ENCODE peak calls at places on chromosomes 3 and 15, in eight cellular contexts. One of them, this sample, is unnamed.

GRCh38 chr3:141887051-141887450 is 10.6 kb downstream of the ATP1B3 start:
- DNase-seq in endodermal cell: no peak
- DNase-seq in neuronal stem cell: no peak
- DNase-seq in colonic mucosa: no peak
- DNase-seq in SK-N-SH: no peak
- DNase-seq in Karpas-422: no peak
- DNase-seq in IMR-90: no peak
- DNase-seq in neural progenitor cell: no peak
- DNase-seq in this sample: no peak

GRCh38 chr3:111392911-111393351 is 149.1 kb upstream of the CD96 start:
- DNase-seq in Karpas-422: no peak
- DNase-seq in colonic mucosa: no peak
- DNase-seq in neural progenitor cell: no peak
- DNase-seq in IMR-90: no peak
- DNase-seq in endodermal cell: no peak
- DNase-seq in SK-N-SH: no peak
- DNase-seq in neuronal stem cell: no peak
- DNase-seq in this sample: no peak

GRCh38 chr3:30428251-30428650 is 178.2 kb upstream of the TGFBR2 start:
- DNase-seq in SK-N-SH: no peak
- DNase-seq in neuronal stem cell: no peak
- DNase-seq in Karpas-422: no peak
- DNase-seq in neural progenitor cell: no peak
- DNase-seq in colonic mucosa: no peak
- DNase-seq in endodermal cell: no peak
- DNase-seq in IMR-90: peak
- DNase-seq in this sample: no peak

GRCh38 chr15:86139828-86140227 is 60.2 kb downstream of the AGBL1 start:
- DNase-seq in neuronal stem cell: no peak
- DNase-seq in neural progenitor cell: peak
- DNase-seq in Karpas-422: peak
- DNase-seq in colonic mucosa: no peak
- DNase-seq in endodermal cell: peak
- DNase-seq in IMR-90: no peak
- DNase-seq in SK-N-SH: peak
- DNase-seq in this sample: no peak

GRCh38 chr3:55477306-55478010 is 9.6 kb downstream of the WNT5A start:
- DNase-seq in IMR-90: no peak
- DNase-seq in Karpas-422: no peak
- DNase-seq in neural progenitor cell: no peak
- DNase-seq in colonic mucosa: no peak
- DNase-seq in SK-N-SH: no peak
- DNase-seq in neuronal stem cell: no peak
- DNase-seq in endodermal cell: no peak
- DNase-seq in this sample: no peak

GRCh38 chr3:71989165-71989564 is 204.2 kb upstream of the PROK2 start:
- DNase-seq in SK-N-SH: no peak
- DNase-seq in neuronal stem cell: no peak
- DNase-seq in Karpas-422: no peak
- DNase-seq in neural progenitor cell: no peak
- DNase-seq in IMR-90: peak
- DNase-seq in colonic mucosa: no peak
- DNase-seq in endodermal cell: no peak
- DNase-seq in this sample: no peak

GRCh38 chr15:81312790-81313543 is 11.0 kb downstream of the STARD5 start:
- DNase-seq in Karpas-422: no peak
- DNase-seq in SK-N-SH: no peak
- DNase-seq in neural progenitor cell: no peak
- DNase-seq in IMR-90: peak
- DNase-seq in neuronal stem cell: no peak
- DNase-seq in colonic mucosa: peak
- DNase-seq in endodermal cell: no peak
- DNase-seq in this sample: peak

GRCh38 chr3:9946112-9947024 is 5.8 kb downstream of the PRRT3 start:
- DNase-seq in Karpas-422: no peak
- DNase-seq in IMR-90: peak
- DNase-seq in endodermal cell: peak
- DNase-seq in neuronal stem cell: peak
- DNase-seq in SK-N-SH: peak
- DNase-seq in neural progenitor cell: peak
- DNase-seq in colonic mucosa: peak
- DNase-seq in this sample: no peak

GRCh38 chr3:171874251-171874679 is 31.1 kb downstream of the TMEM212 start:
- DNase-seq in colonic mucosa: no peak
- DNase-seq in endodermal cell: no peak
- DNase-seq in IMR-90: peak
- DNase-seq in neural progenitor cell: no peak
- DNase-seq in neuronal stem cell: no peak
- DNase-seq in Karpas-422: no peak
- DNase-seq in SK-N-SH: no peak
- DNase-seq in this sample: no peak

GRCh38 chr15:43279496-43279895 is 12.8 kb upstream of the TGM5 start:
- DNase-seq in neuronal stem cell: no peak
- DNase-seq in endodermal cell: no peak
- DNase-seq in SK-N-SH: no peak
- DNase-seq in Karpas-422: no peak
- DNase-seq in IMR-90: no peak
- DNase-seq in colonic mucosa: no peak
- DNase-seq in neural progenitor cell: no peak
- DNase-seq in this sample: no peak

GRCh38 chr3:98029083-98029482 is 6.0 kb downstream of the GABRR3 start:
- DNase-seq in SK-N-SH: no peak
- DNase-seq in Karpas-422: no peak
- DNase-seq in neural progenitor cell: no peak
- DNase-seq in endodermal cell: no peak
- DNase-seq in IMR-90: no peak
- DNase-seq in colonic mucosa: no peak
- DNase-seq in neuronal stem cell: no peak
- DNase-seq in this sample: no peak

GRCh38 chr15:42080585-42081462 is 13.5 kb downstream of the PLA2G4D start:
- DNase-seq in endodermal cell: peak
- DNase-seq in SK-N-SH: no peak
- DNase-seq in neuronal stem cell: no peak
- DNase-seq in IMR-90: peak
- DNase-seq in colonic mucosa: no peak
- DNase-seq in Karpas-422: no peak
- DNase-seq in neural progenitor cell: peak
- DNase-seq in this sample: no peak

GRCh38 chr3:58180940-58181587 is 29.7 kb downstream of the DNASE1L3 start:
- DNase-seq in colonic mucosa: no peak
- DNase-seq in IMR-90: no peak
- DNase-seq in endodermal cell: no peak
- DNase-seq in neural progenitor cell: no peak
- DNase-seq in neuronal stem cell: no peak
- DNase-seq in SK-N-SH: no peak
- DNase-seq in Karpas-422: no peak
- DNase-seq in this sample: no peak

GRCh38 chr3:138835177-138835757 is 539 bp upstream of the PIK3CB start:
- DNase-seq in IMR-90: no peak
- DNase-seq in SK-N-SH: no peak
- DNase-seq in neural progenitor cell: no peak
- DNase-seq in neuronal stem cell: no peak
- DNase-seq in Karpas-422: no peak
- DNase-seq in endodermal cell: no peak
- DNase-seq in colonic mucosa: peak
- DNase-seq in this sample: no peak

DNA sequence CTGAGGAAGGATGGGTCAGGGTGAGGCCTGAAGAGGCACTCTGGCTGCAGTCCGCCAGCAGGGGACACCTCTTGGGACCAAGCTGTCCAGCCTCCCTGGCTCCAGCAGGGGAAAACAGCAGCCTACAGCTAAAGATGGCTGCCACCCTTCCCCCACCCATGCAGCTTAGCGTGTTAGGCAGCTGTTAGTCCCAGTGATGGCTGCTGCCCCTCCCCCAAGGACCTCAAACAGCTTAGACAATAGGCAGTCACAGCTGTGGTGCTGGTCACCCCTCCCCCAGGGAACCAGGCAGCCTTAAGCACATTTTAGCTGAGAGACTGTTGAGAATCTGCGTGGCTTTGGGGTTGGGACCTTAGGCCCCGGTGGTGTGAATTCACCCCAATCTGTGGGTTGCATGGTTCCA is 140.4 kb upstream of the CADPS start:
- DNase-seq in SK-N-SH: no peak
- DNase-seq in neuronal stem cell: peak
- DNase-seq in colonic mucosa: no peak
- DNase-seq in neural progenitor cell: peak
- DNase-seq in endodermal cell: peak
- DNase-seq in IMR-90: no peak
- DNase-seq in Karpas-422: no peak
- DNase-seq in this sample: no peak
- H3K9ac ChIP-seq in SK-N-SH: no peak
- H3K9ac ChIP-seq in neuronal stem cell: no peak
- H3K9ac ChIP-seq in colonic mucosa: no peak
- H3K9ac ChIP-seq in neural progenitor cell: no peak
- H3K9ac ChIP-seq in endodermal cell: no peak
- H3K9ac ChIP-seq in IMR-90: no peak
- H3K9ac ChIP-seq in Karpas-422: no peak
- H3K9ac ChIP-seq in this sample: no peak

DNA sequence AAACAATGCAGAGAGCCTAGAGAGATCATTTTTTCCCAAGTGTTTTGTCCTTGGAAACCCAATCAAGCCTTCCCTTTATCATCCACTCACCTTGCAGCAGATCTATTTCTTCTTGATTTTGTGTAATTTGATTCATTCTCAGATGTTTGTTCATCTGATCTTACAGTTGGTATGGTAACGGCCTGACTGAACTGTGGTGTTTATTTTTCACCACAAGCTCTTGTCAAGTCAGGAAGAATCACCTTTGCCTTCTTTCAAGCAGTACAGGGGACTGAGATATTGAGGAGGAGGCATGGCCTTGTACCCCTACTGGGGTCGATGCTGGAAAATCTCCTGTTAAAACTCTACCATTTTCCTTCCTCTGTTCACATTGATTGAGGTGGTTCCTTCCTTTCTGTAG is 361.4 kb upstream of the CFAP20DC start:
- DNase-seq in neural progenitor cell: no peak
- DNase-seq in Karpas-422: no peak
- DNase-seq in neuronal stem cell: no peak
- DNase-seq in endodermal cell: no peak
- DNase-seq in SK-N-SH: no peak
- DNase-seq in colonic mucosa: no peak
- DNase-seq in IMR-90: no peak
- DNase-seq in this sample: no peak
- H3K9ac ChIP-seq in neural progenitor cell: no peak
- H3K9ac ChIP-seq in Karpas-422: no peak
- H3K9ac ChIP-seq in neuronal stem cell: no peak
- H3K9ac ChIP-seq in endodermal cell: no peak
- H3K9ac ChIP-seq in SK-N-SH: no peak
- H3K9ac ChIP-seq in colonic mucosa: no peak
- H3K9ac ChIP-seq in IMR-90: no peak
- H3K9ac ChIP-seq in this sample: no peak

GRCh38 chr15:83066034-83066760 is 855 bp downstream of the BTBD1 start:
- DNase-seq in neural progenitor cell: peak
- DNase-seq in IMR-90: no peak
- DNase-seq in colonic mucosa: peak
- DNase-seq in neuronal stem cell: peak
- DNase-seq in endodermal cell: peak
- DNase-seq in Karpas-422: peak
- DNase-seq in SK-N-SH: no peak
- DNase-seq in this sample: no peak

GRCh38 chr15:83063555-83063954 is 3.5 kb downstream of the BTBD1 start:
- DNase-seq in SK-N-SH: no peak
- DNase-seq in colonic mucosa: no peak
- DNase-seq in neuronal stem cell: no peak
- DNase-seq in IMR-90: no peak
- DNase-seq in neural progenitor cell: no peak
- DNase-seq in endodermal cell: no peak
- DNase-seq in Karpas-422: no peak
- DNase-seq in this sample: no peak

GRCh38 chr15:83066761-83067637 is at the start of gene BTBD1:
- DNase-seq in neuronal stem cell: peak
- DNase-seq in SK-N-SH: peak
- DNase-seq in Karpas-422: peak
- DNase-seq in IMR-90: peak
- DNase-seq in neural progenitor cell: peak
- DNase-seq in endodermal cell: peak
- DNase-seq in colonic mucosa: peak
- DNase-seq in this sample: peak

GRCh38 chr15:83064859-83065258 is 2.2 kb downstream of the BTBD1 start:
- DNase-seq in colonic mucosa: no peak
- DNase-seq in IMR-90: peak
- DNase-seq in Karpas-422: no peak
- DNase-seq in neuronal stem cell: no peak
- DNase-seq in SK-N-SH: no peak
- DNase-seq in endodermal cell: no peak
- DNase-seq in neural progenitor cell: no peak
- DNase-seq in this sample: no peak

DNA sequence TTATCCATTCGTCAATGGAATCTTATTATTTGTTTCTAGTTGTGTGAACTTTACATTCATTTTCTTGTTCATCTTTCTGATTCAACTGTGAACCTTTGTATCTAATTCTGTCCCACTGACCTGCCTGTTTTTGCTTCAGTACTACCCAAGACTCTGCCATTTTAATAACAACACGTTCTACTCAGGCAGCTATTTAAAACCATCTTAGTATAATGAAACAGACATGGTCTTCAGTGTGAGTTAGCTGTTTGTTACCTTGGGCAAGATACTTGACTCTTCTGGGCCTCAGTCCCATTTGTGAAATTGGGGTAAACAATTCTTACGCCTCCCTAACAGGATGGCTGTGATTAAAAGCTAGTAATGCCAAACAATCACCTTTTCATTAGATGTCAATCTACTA is 1.6 kb downstream of the BTBD1 start:
- DNase-seq in SK-N-SH: no peak
- DNase-seq in neural progenitor cell: no peak
- DNase-seq in colonic mucosa: no peak
- DNase-seq in endodermal cell: no peak
- DNase-seq in neuronal stem cell: no peak
- DNase-seq in Karpas-422: peak
- DNase-seq in IMR-90: no peak
- DNase-seq in this sample: no peak
- H3K9ac ChIP-seq in SK-N-SH: peak
- H3K9ac ChIP-seq in neural progenitor cell: no peak
- H3K9ac ChIP-seq in colonic mucosa: peak
- H3K9ac ChIP-seq in endodermal cell: peak
- H3K9ac ChIP-seq in neuronal stem cell: no peak
- H3K9ac ChIP-seq in Karpas-422: peak
- H3K9ac ChIP-seq in IMR-90: peak
- H3K9ac ChIP-seq in this sample: peak

DNA sequence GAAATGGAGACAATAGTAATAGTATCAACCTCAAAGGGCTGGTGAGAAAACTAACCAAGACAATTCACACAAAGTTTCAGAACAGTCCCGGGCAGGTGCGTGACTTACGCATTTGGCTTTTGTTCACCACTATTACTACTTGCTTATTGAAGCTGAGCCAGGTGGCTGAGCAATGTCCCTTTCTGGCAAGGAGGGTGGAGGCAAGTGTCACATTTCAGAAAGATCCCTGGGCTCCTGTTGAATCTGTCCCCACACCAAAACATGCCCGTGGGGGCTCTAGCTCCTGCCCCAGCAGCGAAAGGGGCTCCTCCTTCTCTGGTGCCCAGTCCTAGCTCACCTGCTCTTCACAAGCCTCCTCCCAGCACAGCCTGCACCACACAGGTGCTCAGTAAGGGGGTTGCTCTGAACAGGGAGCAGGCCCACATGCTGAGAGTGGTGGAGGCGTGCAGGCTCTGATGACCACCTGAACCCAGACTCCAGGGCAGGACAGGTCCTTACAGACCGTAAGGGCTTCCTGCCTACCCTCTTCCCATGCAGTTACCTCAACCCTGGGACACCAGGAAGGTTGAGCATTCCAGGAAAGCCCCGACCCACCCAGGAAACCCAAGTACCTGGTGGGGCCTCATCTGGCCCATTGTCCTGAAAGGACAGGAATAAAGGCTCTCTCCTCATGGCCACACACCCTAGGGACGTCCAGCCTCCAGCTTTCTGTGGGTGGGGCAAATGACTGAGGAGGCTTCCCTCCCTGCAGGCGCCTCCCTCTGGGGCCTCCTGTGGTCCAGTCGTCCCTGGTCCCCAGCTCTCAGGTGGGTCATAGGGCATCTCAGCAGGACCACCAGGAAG is 32.6 kb downstream of the SEMA7A start:
- DNase-seq in colonic mucosa: no peak
- DNase-seq in neural progenitor cell: no peak
- DNase-seq in Karpas-422: peak
- DNase-seq in endodermal cell: no peak
- DNase-seq in SK-N-SH: no peak
- DNase-seq in IMR-90: no peak
- DNase-seq in neuronal stem cell: no peak
- DNase-seq in this sample: no peak
- H3K9ac ChIP-seq in colonic mucosa: peak
- H3K9ac ChIP-seq in neural progenitor cell: no peak
- H3K9ac ChIP-seq in Karpas-422: peak
- H3K9ac ChIP-seq in endodermal cell: no peak
- H3K9ac ChIP-seq in SK-N-SH: no peak
- H3K9ac ChIP-seq in IMR-90: no peak
- H3K9ac ChIP-seq in neuronal stem cell: no peak
- H3K9ac ChIP-seq in this sample: peak

This sample was measured in keratinocyte.